ENCODE peak calls at places on chromosomes 13 and 19, in four cellular contexts. One of them, this sample, is unnamed.
A peak's percentile ranks its signal among the peaks of the same experiment; 100 is the strongest.

GRCh38 chr19:35702223-35703012 is 1.9 kb upstream of the ZBTB32 start:
- DNase-seq in Peyer's patch: peak; percentile 92
- DNase-seq in tibial artery: peak; percentile 94
- DNase-seq in endothelial cell of umbilical vein: peak; percentile 97
- DNase-seq in this sample: peak; percentile 95

GRCh38 chr13:37878921-37879320 is 9.3 kb upstream of the TRPC4 start:
- DNase-seq in endothelial cell of umbilical vein: no peak
- DNase-seq in tibial artery: no peak
- DNase-seq in Peyer's patch: no peak
- DNase-seq in this sample: no peak

GRCh38 chr19:54561840-54562239 is 11.8 kb upstream of the LILRA2 start:
- DNase-seq in endothelial cell of umbilical vein: no peak
- DNase-seq in tibial artery: no peak
- DNase-seq in Peyer's patch: no peak
- DNase-seq in this sample: no peak

GRCh38 chr13:105573134-105573533 is 962.3 kb downstream of the EFNB2 start:
- DNase-seq in Peyer's patch: no peak
- DNase-seq in tibial artery: no peak
- DNase-seq in endothelial cell of umbilical vein: peak; percentile 41
- DNase-seq in this sample: no peak

GRCh38 chr13:90686438-90686837 is 661.0 kb upstream of the MIR17HG start:
- DNase-seq in Peyer's patch: no peak
- DNase-seq in endothelial cell of umbilical vein: no peak
- DNase-seq in tibial artery: no peak
- DNase-seq in this sample: no peak

GRCh38 chr19:51016798-51017683 is 2.5 kb downstream of the KLK10 start:
- DNase-seq in endothelial cell of umbilical vein: peak; percentile 39
- DNase-seq in Peyer's patch: peak; percentile 69
- DNase-seq in tibial artery: no peak
- DNase-seq in this sample: no peak

GRCh38 chr19:8585894-8586750 is 8.9 kb upstream of the MYO1F start:
- DNase-seq in endothelial cell of umbilical vein: no peak
- DNase-seq in tibial artery: no peak
- DNase-seq in Peyer's patch: peak; percentile 71
- DNase-seq in this sample: peak; percentile 42

GRCh38 chr19:35718345-35719041 is 690 bp downstream of the KMT2B start:
- DNase-seq in tibial artery: no peak
- DNase-seq in endothelial cell of umbilical vein: peak; percentile 25
- DNase-seq in Peyer's patch: peak; percentile 64
- DNase-seq in this sample: peak; percentile 43

GRCh38 chr13:76654263-76654662 is 231.9 kb downstream of the KCTD12 start:
- DNase-seq in Peyer's patch: no peak
- DNase-seq in tibial artery: no peak
- DNase-seq in endothelial cell of umbilical vein: no peak
- DNase-seq in this sample: no peak

GRCh38 chr19:42191855-42192254 is 25.6 kb downstream of the DEDD2 start:
- DNase-seq in Peyer's patch: no peak
- DNase-seq in endothelial cell of umbilical vein: no peak
- DNase-seq in tibial artery: no peak
- DNase-seq in this sample: no peak

GRCh38 chr19:1098177-1099051 is 3.2 kb upstream of the POLR2E start:
- DNase-seq in Peyer's patch: peak; percentile 83
- DNase-seq in tibial artery: no peak
- DNase-seq in endothelial cell of umbilical vein: no peak
- DNase-seq in this sample: no peak

GRCh38 chr13:58032676-58033440 is 401.3 kb downstream of the PCDH17 start:
- DNase-seq in tibial artery: no peak
- DNase-seq in endothelial cell of umbilical vein: no peak
- DNase-seq in Peyer's patch: no peak
- DNase-seq in this sample: no peak

GRCh38 chr13:93249259-93249917 is 22.8 kb downstream of the GPC6 start:
- DNase-seq in tibial artery: no peak
- DNase-seq in Peyer's patch: no peak
- DNase-seq in endothelial cell of umbilical vein: no peak
- DNase-seq in this sample: no peak

GRCh38 chr13:60000986-60001385 is 162.7 kb downstream of the DIAPH3 start:
- DNase-seq in Peyer's patch: no peak
- DNase-seq in endothelial cell of umbilical vein: no peak
- DNase-seq in tibial artery: no peak
- DNase-seq in this sample: no peak

GRCh38 chr19:33751386-33751770 is 45.3 kb upstream of the KCTD15 start:
- DNase-seq in tibial artery: no peak
- DNase-seq in Peyer's patch: no peak
- DNase-seq in endothelial cell of umbilical vein: no peak
- DNase-seq in this sample: no peak

DNA sequence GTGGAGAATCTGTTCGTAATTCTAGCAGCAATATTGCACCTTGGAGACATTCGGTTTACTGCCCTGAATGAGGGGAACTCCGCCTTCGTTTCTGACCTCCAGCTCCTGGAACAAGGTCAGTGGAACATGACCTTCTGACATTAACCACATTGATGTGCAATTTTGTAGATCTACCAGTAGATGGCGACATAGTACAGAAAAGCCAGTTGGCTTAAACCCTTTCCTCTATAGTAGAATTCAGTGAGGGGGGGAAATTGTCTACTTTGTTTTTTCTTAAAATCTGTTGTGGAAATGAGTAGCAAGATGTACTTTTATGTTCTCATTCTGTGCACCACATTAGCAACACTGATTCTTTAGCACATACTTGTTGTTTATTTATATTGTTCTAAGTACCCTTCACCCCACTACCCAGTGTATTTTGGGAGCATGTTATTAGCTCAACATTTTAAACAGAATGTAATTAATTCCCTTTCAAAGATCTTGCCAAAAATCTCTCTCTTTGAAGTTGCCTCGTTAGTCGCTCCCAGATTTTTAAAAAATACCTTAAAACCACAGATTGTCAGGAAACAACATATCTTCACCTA is 332.2 kb downstream of the MYO16 start:
- DNase-seq in Peyer's patch: no peak
- DNase-seq in endothelial cell of umbilical vein: peak; percentile 60
- DNase-seq in tibial artery: no peak
- DNase-seq in this sample: no peak
- H3K4me1 ChIP-seq in Peyer's patch: no peaks in the 10 kb centered on the region
- H3K4me1 ChIP-seq in endothelial cell of umbilical vein: peaks cover 8% of the 10 kb centered on the region
- H3K4me1 ChIP-seq in tibial artery: no peaks in the 10 kb centered on the region
- H3K4me1 ChIP-seq in this sample: no peaks in the 10 kb centered on the region

DNA sequence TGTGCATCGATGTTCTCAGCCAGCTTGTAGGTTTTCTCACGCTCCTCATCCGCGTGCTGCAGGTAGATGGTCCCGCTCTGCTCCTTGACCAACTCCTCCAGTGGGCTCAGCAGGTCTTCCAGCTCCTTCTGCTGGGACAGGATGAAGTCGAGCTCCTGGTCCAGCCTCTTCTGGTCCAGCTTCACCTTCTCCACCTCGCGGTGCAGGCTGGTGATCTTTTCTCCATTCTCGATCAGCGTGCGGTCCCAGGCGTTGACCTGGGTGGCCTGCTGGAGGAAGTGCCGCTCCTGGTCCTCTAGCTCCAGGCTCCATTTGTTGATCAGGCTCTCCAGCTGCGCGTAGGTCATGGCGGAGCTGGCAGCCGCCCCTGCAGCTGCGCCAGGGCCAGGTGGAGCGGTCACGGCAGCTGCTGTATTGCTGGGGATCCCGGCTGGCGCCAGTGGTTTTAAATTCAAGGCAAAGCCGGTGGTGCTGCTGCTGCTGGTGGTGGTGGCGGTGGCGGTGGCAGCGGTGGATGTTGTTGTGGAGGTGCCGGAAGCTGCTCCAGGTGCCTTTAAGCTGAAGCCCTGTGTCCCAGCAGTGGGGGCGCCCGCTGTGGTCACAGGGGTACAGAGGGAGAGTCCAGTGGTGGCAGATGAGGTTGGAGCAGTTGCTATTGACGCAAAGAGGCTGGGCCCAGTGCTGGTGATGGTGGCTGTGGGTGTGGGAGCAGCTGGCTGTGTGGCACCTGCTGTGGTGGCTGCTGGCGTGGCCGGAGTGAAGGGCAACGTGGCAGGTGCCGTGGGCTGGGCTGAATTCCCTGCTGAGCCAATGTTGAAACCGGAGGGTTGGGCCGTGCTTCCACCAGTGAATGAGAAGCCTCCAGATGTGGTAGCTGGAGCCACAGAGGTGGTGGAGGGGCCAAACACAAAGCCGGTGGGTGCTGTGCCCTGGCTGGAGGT is 12.1 kb upstream of the IL4I1 start:
- DNase-seq in tibial artery: no peak
- DNase-seq in endothelial cell of umbilical vein: no peak
- DNase-seq in Peyer's patch: no peak
- DNase-seq in this sample: no peak
- H3K4me1 ChIP-seq in tibial artery: no peaks in the 10 kb centered on the region
- H3K4me1 ChIP-seq in endothelial cell of umbilical vein: no peaks in the 10 kb centered on the region
- H3K4me1 ChIP-seq in Peyer's patch: peaks cover 15% of the 10 kb centered on the region
- H3K4me1 ChIP-seq in this sample: peaks cover 9% of the 10 kb centered on the region

DNA sequence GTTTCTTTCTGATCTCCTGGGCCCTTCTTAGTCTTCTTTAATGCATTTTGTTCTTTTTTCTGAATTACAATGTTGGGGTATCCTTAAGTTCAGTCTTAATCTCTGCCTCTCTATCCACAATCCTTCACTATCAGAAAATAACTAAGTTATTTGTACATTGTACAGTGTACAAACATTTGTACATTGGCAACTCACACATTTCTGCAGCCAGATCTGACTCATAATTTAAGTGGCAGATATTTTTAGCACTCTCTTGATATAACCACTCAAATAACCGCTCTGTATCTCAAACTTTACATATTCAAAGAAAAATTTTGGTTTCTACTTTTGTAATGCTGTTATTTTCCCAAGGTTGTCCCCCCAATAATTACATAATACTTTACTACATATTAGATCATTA is 691.1 kb upstream of the SPRY2 start:
- DNase-seq in tibial artery: no peak
- DNase-seq in Peyer's patch: no peak
- DNase-seq in endothelial cell of umbilical vein: no peak
- DNase-seq in this sample: no peak
- H3K4me1 ChIP-seq in tibial artery: no peaks in the 10 kb centered on the region
- H3K4me1 ChIP-seq in Peyer's patch: no peaks in the 10 kb centered on the region
- H3K4me1 ChIP-seq in endothelial cell of umbilical vein: no peaks in the 10 kb centered on the region
- H3K4me1 ChIP-seq in this sample: no peaks in the 10 kb centered on the region

GRCh38 chr13:98994896-98995295 is 17.0 kb upstream of the DOCK9 start:
- DNase-seq in Peyer's patch: no peak
- DNase-seq in endothelial cell of umbilical vein: no peak
- DNase-seq in tibial artery: no peak
- DNase-seq in this sample: no peak

GRCh38 chr13:98996046-98996445 is 18.2 kb upstream of the DOCK9 start:
- DNase-seq in endothelial cell of umbilical vein: no peak
- DNase-seq in tibial artery: no peak
- DNase-seq in Peyer's patch: no peak
- DNase-seq in this sample: no peak

GRCh38 chr13:98998831-98999634 is 21.2 kb upstream of the DOCK9 start:
- DNase-seq in endothelial cell of umbilical vein: no peak
- DNase-seq in tibial artery: no peak
- DNase-seq in Peyer's patch: no peak
- DNase-seq in this sample: no peak

GRCh38 chr13:98997738-98998641 is 20.1 kb upstream of the DOCK9 start:
- DNase-seq in Peyer's patch: peak; percentile 56
- DNase-seq in tibial artery: no peak
- DNase-seq in endothelial cell of umbilical vein: no peak
- DNase-seq in this sample: no peak

DNA sequence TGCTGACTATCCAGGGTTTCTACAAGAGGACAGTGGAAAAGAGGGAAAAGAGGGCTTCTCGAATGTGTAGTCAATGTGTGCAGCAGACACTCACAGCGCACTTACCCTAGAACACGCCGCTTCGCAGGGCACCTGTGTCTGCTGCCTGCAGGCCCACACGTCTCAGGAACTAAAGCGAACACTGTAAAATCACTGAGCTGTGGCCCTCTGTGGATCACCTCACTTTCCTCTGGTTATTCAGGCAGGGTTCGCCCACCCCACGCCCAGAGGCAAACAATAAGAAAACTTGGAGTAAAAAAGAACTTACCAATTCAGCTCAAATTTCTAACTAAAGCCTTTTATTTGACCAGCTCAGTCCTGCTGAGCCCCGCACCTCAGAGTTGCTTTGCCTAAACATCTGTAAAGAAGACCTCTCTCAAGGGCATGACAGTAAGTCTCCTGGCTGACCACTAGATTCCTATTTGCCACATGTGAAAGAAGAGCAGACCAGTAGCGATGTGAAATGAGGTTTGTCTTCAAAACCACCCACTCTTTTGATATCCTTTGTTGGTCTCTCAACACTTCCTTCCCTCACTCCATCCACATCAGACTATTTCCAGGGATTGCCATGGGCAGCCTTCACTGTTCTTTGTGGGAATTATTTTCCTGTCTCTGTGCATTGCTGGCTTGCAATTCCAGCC is 19.3 kb upstream of the DOCK9 start:
- DNase-seq in tibial artery: no peak
- DNase-seq in Peyer's patch: no peak
- DNase-seq in endothelial cell of umbilical vein: no peak
- DNase-seq in this sample: no peak
- H3K4me1 ChIP-seq in tibial artery: no peaks in the 10 kb centered on the region
- H3K4me1 ChIP-seq in Peyer's patch: no peaks in the 10 kb centered on the region
- H3K4me1 ChIP-seq in endothelial cell of umbilical vein: peaks cover 17% of the 10 kb centered on the region
- H3K4me1 ChIP-seq in this sample: peaks cover 52% of the 10 kb centered on the region

GRCh38 chr19:2166741-2167738 is 3.3 kb downstream of the DOT1L start:
- DNase-seq in endothelial cell of umbilical vein: peak; percentile 82
- DNase-seq in tibial artery: peak; percentile 86
- DNase-seq in Peyer's patch: peak; percentile 82
- DNase-seq in this sample: peak; percentile 86

GRCh38 chr19:2170219-2170618 is 6.5 kb downstream of the DOT1L start:
- DNase-seq in Peyer's patch: no peak
- DNase-seq in endothelial cell of umbilical vein: no peak
- DNase-seq in tibial artery: no peak
- DNase-seq in this sample: no peak

GRCh38 chr19:2168619-2169424 is 5.1 kb downstream of the DOT1L start:
- DNase-seq in endothelial cell of umbilical vein: peak; percentile 99
- DNase-seq in Peyer's patch: peak; percentile 98
- DNase-seq in tibial artery: peak; percentile 99
- DNase-seq in this sample: peak; percentile 97

GRCh38 chr19:2170987-2171348 is 7.2 kb downstream of the DOT1L start:
- DNase-seq in Peyer's patch: no peak
- DNase-seq in endothelial cell of umbilical vein: no peak
- DNase-seq in tibial artery: no peak
- DNase-seq in this sample: no peak

DNA sequence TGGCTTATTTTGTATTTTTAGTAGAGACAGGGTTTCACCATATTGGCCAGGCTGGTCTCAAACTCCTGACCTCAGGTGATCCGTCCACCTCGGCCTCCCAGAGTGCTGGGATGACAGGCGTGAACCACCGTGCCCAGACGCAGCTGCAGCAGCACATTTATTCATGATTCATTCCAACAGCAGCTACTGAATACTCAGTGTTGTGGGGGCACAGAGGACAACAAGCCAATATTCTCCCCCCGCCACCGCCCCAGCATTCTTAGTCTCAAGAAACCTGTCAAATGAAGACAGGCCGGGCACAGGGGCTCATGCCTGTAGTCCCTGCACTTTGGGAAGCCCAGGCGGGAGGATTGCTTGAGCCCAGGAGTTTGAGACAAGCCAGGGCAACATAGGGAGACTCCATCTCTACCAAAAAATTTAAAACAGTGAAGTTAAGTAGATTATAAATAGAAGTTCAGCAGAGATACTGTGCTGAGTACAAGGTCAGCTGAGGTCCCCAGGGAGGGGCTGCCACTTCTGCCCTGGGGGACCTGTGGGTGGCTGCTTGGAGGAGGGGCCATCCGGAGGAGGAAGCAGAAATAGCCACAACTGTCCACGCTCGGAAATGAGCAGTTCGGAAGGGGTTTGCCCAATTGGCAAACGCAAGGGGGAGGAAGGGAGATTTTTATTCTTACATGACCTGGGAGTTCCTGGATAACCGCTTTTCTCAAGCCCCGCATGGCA is 4.3 kb downstream of the DOT1L start:
- DNase-seq in Peyer's patch: peak; percentile 49
- DNase-seq in tibial artery: peak; percentile 83
- DNase-seq in endothelial cell of umbilical vein: peak; percentile 60
- DNase-seq in this sample: peak; percentile 81
- H3K4me1 ChIP-seq in Peyer's patch: peaks cover 24% of the 10 kb centered on the region
- H3K4me1 ChIP-seq in tibial artery: peaks cover 6% of the 10 kb centered on the region
- H3K4me1 ChIP-seq in endothelial cell of umbilical vein: peaks cover 39% of the 10 kb centered on the region
- H3K4me1 ChIP-seq in this sample: peaks cover 94% of the 10 kb centered on the region

GRCh38 chr19:10428996-10429381 is 8.7 kb downstream of the PDE4A start:
- DNase-seq in endothelial cell of umbilical vein: no peak
- DNase-seq in Peyer's patch: no peak
- DNase-seq in tibial artery: no peak
- DNase-seq in this sample: no peak
- H3K4me1 ChIP-seq in endothelial cell of umbilical vein: peaks cover 30% of the 10 kb centered on the region
- H3K4me1 ChIP-seq in Peyer's patch: peaks cover 37% of the 10 kb centered on the region
- H3K4me1 ChIP-seq in tibial artery: no peaks in the 10 kb centered on the region
- H3K4me1 ChIP-seq in this sample: peaks cover 45% of the 10 kb centered on the region